ENCODE peak calls at places on chromosomes 3 and 15, in six cellular contexts. G is A549, Q is upper lobe of left lung, P is K562, K is HepG2, I is GM12878. O is an unnamed sample.
A peak's percentile ranks its signal among the peaks of the same experiment; 100 is the strongest.

GRCh38 chr3:20186600-20187004 is 596 bp upstream of the SGO1 start:
- ATAC-seq in G (peak; percentile 8), Q (peak; percentile 44), P (no peak), K (peak; percentile 8), I (no peak), O (no peak)

GRCh38 chr3:34066999-34067398 is 268.6 kb downstream of the PDCD6IP start:
- ATAC-seq in G (no peak), Q (no peak), P (no peak), K (no peak), I (no peak), O (no peak)

GRCh38 chr3:107208796-107209195 is 168.4 kb upstream of the CCDC54 start:
- ATAC-seq in G (no peak), Q (no peak), P (no peak), K (no peak), I (no peak), O (no peak)

GRCh38 chr3:99242271-99242670 is 340.8 kb upstream of the DCBLD2 start:
- ATAC-seq in G (no peak), Q (no peak), P (no peak), K (no peak), I (no peak), O (no peak)

GRCh38 chr3:64187065-64187959 is 38.0 kb downstream of the PRICKLE2 start:
- ATAC-seq in G (peak; percentile 83), Q (peak; percentile 80), P (no peak), K (peak; percentile 50), I (no peak), O (peak; percentile 87)

GRCh38 chr15:67094001-67094826 is 28.8 kb downstream of the SMAD3 start:
- ATAC-seq in G (no peak), Q (no peak), P (no peak), K (no peak), I (no peak), O (no peak)

GRCh38 chr3:125611908-125612307 is 16.6 kb upstream of the OSBPL11 start:
- ATAC-seq in G (no peak), Q (no peak), P (no peak), K (no peak), I (no peak), O (no peak)

GRCh38 chr3:143301502-143301901 is 181.9 kb downstream of the CHST2 start:
- ATAC-seq in G (no peak), Q (no peak), P (peak; percentile 45), K (no peak), I (no peak), O (no peak)

GRCh38 chr15:41043276-41043675 is 72.8 kb downstream of the INO80 start:
- ATAC-seq in G (no peak), Q (peak; percentile 56), P (no peak), K (peak; percentile 31), I (no peak), O (no peak)

GRCh38 chr3:42517143-42517542 is 14.7 kb downstream of the VIPR1 start:
- ATAC-seq in G (no peak), Q (no peak), P (no peak), K (no peak), I (no peak), O (no peak)

GRCh38 chr3:20103731-20104130 is 63.5 kb downstream of the KAT2B start:
- ATAC-seq in G (no peak), Q (no peak), P (no peak), K (no peak), I (peak; percentile 33), O (no peak)

GRCh38 chr15:67025719-67026118 is 39.7 kb upstream of the SMAD3 start:
- ATAC-seq in G (peak; percentile 44), Q (peak; percentile 55), P (peak; percentile 16), K (no peak), I (no peak), O (no peak)

GRCh38 chr3:46337911-46338310 is 16.0 kb upstream of the CCR2 start:
- ATAC-seq in G (no peak), Q (no peak), P (no peak), K (no peak), I (no peak), O (no peak)

GRCh38 chr3:192022412-192022811 is 561.4 kb downstream of the PYDC2 start:
- ATAC-seq in G (peak; percentile 59), Q (no peak), P (no peak), K (no peak), I (no peak), O (no peak)

GRCh38 chr15:60344987-60345386 is 52.8 kb downstream of the ANXA2 start:
- ATAC-seq in G (peak; percentile 12), Q (peak; percentile 34), P (no peak), K (no peak), I (no peak), O (peak; percentile 41)

GRCh38 chr3:151630938-151631417 is 102.7 kb upstream of the AADACL2 start:
- ATAC-seq in G (no peak), Q (peak; percentile 72), P (peak; percentile 79), K (peak; percentile 71), I (no peak), O (peak; percentile 80)

GRCh38 chr15:99845009-99845408 is 111.8 kb upstream of the LYSMD4 start:
- ATAC-seq in G (no peak), Q (no peak), P (no peak), K (no peak), I (peak; percentile 77), O (no peak)

GRCh38 chr15:27545494-27546255 is 553.4 kb downstream of the OCA2 start:
- ATAC-seq in G (no peak), Q (no peak), P (peak; percentile 58), K (no peak), I (no peak), O (no peak)

GRCh38 chr3:179181993-179182551 is 33.9 kb downstream of the PIK3CA start:
- ATAC-seq in G (no peak), Q (peak; percentile 59), P (peak; percentile 40), K (no peak), I (peak; percentile 23), O (no peak)

GRCh38 chr3:195461518-195462307 is 18.9 kb upstream of the ACAP2 start:
- ATAC-seq in G (no peak), Q (no peak), P (no peak), K (no peak), I (no peak), O (no peak)

GRCh38 chr3:16455001-16455400 is 58.5 kb downstream of the RFTN1 start:
- ATAC-seq in G (no peak), Q (peak; percentile 25), P (no peak), K (no peak), I (no peak), O (no peak)

GRCh38 chr3:41836360-41837134 is 125.4 kb downstream of the ULK4 start:
- ATAC-seq in G (no peak), Q (no peak), P (no peak), K (no peak), I (peak; percentile 91), O (no peak)

DNA sequence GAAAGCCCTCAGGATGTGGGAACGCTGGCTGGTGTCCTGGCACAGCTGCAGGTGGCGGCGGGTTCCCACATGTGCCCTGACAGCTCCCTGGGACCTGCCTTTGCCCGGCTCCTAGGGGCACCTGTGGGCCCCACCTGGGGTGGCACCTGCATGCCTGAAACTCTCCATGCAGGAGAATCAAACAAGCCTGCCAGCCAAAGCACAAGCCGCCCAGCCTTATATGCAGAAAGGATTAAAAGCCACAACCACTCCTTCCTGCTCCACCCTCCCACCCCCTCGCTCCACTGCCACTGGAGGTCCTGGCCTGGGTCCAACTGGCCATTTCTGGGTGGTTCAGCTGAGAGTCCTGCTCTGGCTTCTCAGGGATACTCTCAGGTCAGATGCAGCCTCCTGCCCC is 18.1 kb downstream of the TRPM1 start:
- ATAC-seq in G (no peak), Q (no peak), P (no peak), K (peak; percentile 81), I (no peak), O (no peak)
- TF ChIP-seq EP300 in G (no peak), Q (no peak), P (no peak), K (peak; percentile 10), I (no peak), O (no peak)

GRCh38 chr3:148992635-148993230 is 1.4 kb downstream of the GYG1 start:
- ATAC-seq in G (no peak), Q (no peak), P (no peak), K (no peak), I (no peak), O (no peak)

GRCh38 chr3:148990211-148990610 is 1.1 kb upstream of the GYG1 start:
- ATAC-seq in G (no peak), Q (no peak), P (no peak), K (no peak), I (peak; percentile 4), O (no peak)

GRCh38 chr3:148992027-148992634 is 791 bp downstream of the GYG1 start:
- ATAC-seq in G (peak; percentile 61), Q (peak; percentile 66), P (peak; percentile 68), K (peak; percentile 67), I (peak; percentile 62), O (peak; percentile 50)

GRCh38 chr3:148991219-148992026 is at the start of gene GYG1:
- ATAC-seq in G (peak; percentile 93), Q (peak; percentile 96), P (peak; percentile 95), K (peak; percentile 93), I (peak; percentile 94), O (peak; percentile 95)
- TF ChIP-seq CTCF in G (peak; percentile 52), Q (peak; percentile 45), P (peak; percentile 49), K (peak; percentile 82), I (no peak), O (peak; percentile 51)

GRCh38 chr3:155102329-155102728 is 22.2 kb downstream of the MME start:
- ATAC-seq in G (no peak), Q (no peak), P (no peak), K (no peak), I (no peak), O (no peak)
- H3K27ac ChIP-seq in G (no peak overlapping the region), Q (no peak overlapping the region), P (no peak overlapping the region), K (no peak overlapping the region), I (no peak overlapping the region), O (no peak overlapping the region)

GRCh38 chr3:167166012-167166411 is 214.1 kb downstream of the ZBBX start:
- ATAC-seq in G (no peak), Q (no peak), P (no peak), K (no peak), I (no peak), O (no peak)
- TF ChIP-seq EP300 in G (no peak), Q (no peak), P (no peak), K (no peak), I (no peak), O (no peak)

GRCh38 chr3:165526367-165526766 is 310.9 kb downstream of the BCHE start:
- ATAC-seq in G (no peak), Q (no peak), P (no peak), K (no peak), I (no peak), O (no peak)

GRCh38 chr3:165523801-165524200 is 313.4 kb downstream of the BCHE start:
- ATAC-seq in G (no peak), Q (no peak), P (no peak), K (no peak), I (no peak), O (no peak)

GRCh38 chr3:165521131-165521871 is 315.9 kb downstream of the BCHE start:
- ATAC-seq in G (no peak), Q (no peak), P (no peak), K (no peak), I (peak; percentile 37), O (no peak)

GRCh38 chr3:165519687-165520086 is 317.5 kb downstream of the BCHE start:
- ATAC-seq in G (no peak), Q (no peak), P (no peak), K (no peak), I (no peak), O (no peak)

DNA sequence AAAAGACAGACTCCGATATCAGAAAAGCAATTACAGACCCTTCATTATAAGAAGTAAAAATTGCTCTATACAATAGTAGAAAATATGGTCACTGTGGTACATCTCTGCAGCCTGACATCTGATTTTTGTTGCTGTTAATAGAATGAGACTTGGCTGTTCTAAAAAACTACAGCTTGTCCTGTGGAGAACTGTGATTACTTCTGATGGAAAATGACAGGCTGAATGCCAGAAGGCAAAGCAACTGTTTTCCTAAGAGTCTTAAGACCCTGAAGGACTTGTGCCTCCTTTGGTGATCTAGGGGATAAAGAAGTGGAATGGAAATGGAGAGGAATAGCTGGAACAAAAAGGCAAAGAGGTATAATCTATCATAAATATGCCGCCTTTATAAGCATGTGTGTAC is 314.9 kb downstream of the BCHE start:
- ATAC-seq in G (no peak), Q (no peak), P (no peak), K (no peak), I (no peak), O (no peak)
- TF ChIP-seq CTCF in G (no peak), Q (no peak), P (no peak), K (no peak), I (no peak), O (no peak)